ENCODE peak calls at places on chromosomes 11 and 22, in six cellular contexts. J, H, S, R, O and V are unnamed samples.

GRCh38 chr11:37370817-37371216 is 772.8 kb upstream of the RAG2 start:
- DNase-seq in J (no peak), H (no peak), S (no peak), R (no peak), O (no peak), V (no peak)

GRCh38 chr11:11740081-11740702 is 101.6 kb upstream of the USP47 start:
- DNase-seq in J (no peak), H (no peak), S (no peak), R (no peak), O (no peak), V (no peak)

GRCh38 chr11:122670131-122670530 is 14.6 kb downstream of the UBASH3B start:
- DNase-seq in J (no peak), H (no peak), S (no peak), R (no peak), O (no peak), V (no peak)

GRCh38 chr11:75536786-75537629 is 11.3 kb upstream of the GDPD5 start:
- DNase-seq in J (no peak), H (no peak), S (no peak), R (peak; percentile 90), O (no peak), V (no peak)

GRCh38 chr11:10777806-10778205 is 26.8 kb downstream of the CTR9 start:
- DNase-seq in J (no peak), H (no peak), S (no peak), R (no peak), O (no peak), V (no peak)

GRCh38 chr22:41910599-41911291 is 4.1 kb downstream of the SHISA8 start:
- DNase-seq in J (no peak), H (no peak), S (no peak), R (no peak), O (no peak), V (peak; percentile 67)

GRCh38 chr11:68998390-68998911 is 14.6 kb downstream of the MRGPRF start:
- DNase-seq in J (no peak), H (no peak), S (no peak), R (no peak), O (peak; percentile 55), V (peak; percentile 89)

GRCh38 chr11:76789443-76789719 is 6.2 kb downstream of the TSKU start:
- DNase-seq in J (no peak), H (no peak), S (no peak), R (no peak), O (no peak), V (peak; percentile 4)

GRCh38 chr11:69396948-69397307 is 84.5 kb upstream of the LINC01488 start:
- DNase-seq in J (no peak), H (no peak), S (no peak), R (no peak), O (no peak), V (no peak)

GRCh38 chr11:127789887-127790286 is 789.3 kb upstream of the KIRREL3 start:
- DNase-seq in J (no peak), H (no peak), S (no peak), R (peak; percentile 26), O (peak; percentile 86), V (peak; percentile 58)

GRCh38 chr11:127791844-127792243 is 791.3 kb upstream of the KIRREL3 start:
- DNase-seq in J (no peak), H (no peak), S (no peak), R (no peak), O (no peak), V (no peak)
- TF ChIP-seq CTCF in J (no peak), H (no peak), S (no peak), R (no peak), O (no peak), V (no peak)

DNA sequence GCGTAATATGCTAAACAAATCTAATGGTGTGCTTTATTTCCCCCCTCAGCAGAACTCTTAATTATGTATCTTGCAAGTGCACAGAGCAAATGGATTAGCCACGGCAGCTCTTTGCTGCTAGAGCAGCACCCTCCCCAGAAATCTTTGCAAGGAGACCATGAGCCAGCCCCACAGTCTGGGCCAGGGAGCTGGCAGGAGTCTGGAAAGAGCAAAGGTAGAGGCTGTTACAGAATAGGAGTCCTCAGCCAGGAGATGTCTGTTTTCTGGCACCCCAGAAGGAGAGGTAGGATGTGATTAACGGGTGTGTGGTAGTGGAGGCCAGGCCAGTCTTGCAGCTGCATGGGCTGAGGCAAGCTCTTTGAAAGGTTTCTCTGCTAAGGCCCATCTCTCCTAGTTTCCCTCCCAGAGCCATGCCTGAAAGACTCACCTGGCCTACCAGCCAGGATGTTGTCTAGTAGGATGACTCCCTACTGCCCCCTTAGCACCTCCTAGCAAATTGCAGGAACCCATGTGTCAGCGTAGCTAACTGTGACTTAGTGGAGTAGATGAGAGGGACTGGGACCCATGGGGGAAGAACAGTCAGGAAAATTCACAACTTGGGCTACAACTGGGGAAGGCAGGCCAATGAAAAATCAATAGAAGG is 557.2 kb downstream of the BUD13 start:
- DNase-seq in J (no peak), H (no peak), S (no peak), R (peak; percentile 17), O (peak; percentile 62), V (no peak)
- TF ChIP-seq CTCF in J (peak; percentile 61), H (peak; percentile 9), S (no peak), R (peak; percentile 30), O (peak; percentile 78), V (peak; percentile 21)

GRCh38 chr22:24521791-24522245 is 26.7 kb downstream of the UPB1 start:
- DNase-seq in J (peak; percentile 63), H (no peak), S (peak; percentile 70), R (peak; percentile 75), O (peak; percentile 80), V (peak; percentile 72)
- TF ChIP-seq CTCF in J (peak; percentile 82), H (peak; percentile 70), S (no peak), R (peak; percentile 50), O (peak; percentile 77), V (peak; percentile 63)

GRCh38 chr11:130457909-130458729 is 9.7 kb downstream of the ADAMTS15 start:
- DNase-seq in J (no peak), H (no peak), S (no peak), R (no peak), O (no peak), V (no peak)
- TF ChIP-seq CTCF in J (no peak), H (no peak), S (no peak), R (no peak), O (no peak), V (no peak)